ENCODE peak calls at places on chromosomes 4 and X, in seven cellular contexts. J, F, S, Q, W, A and V are unnamed samples.

GRCh38 chrX:70452143-70452733 is 7.6 kb downstream of the DLG3 start:
- DNase-seq in S (peak; percentile 46), W (peak; percentile 57), F (peak; percentile 67), J (peak; percentile 59), A (peak; percentile 39), Q (peak; percentile 24), V (peak; percentile 58)

GRCh38 chrX:12978205-12979010 is 3.5 kb downstream of the TMSB4X start:
- DNase-seq in F (peak; percentile 37), A (no peak), S (no peak), Q (peak; percentile 33), J (peak; percentile 75), W (peak; percentile 35), V (peak; percentile 88)

GRCh38 chr4:72352746-72353145 is 216.3 kb downstream of the ADAMTS3 start:
- DNase-seq in F (no peak), W (no peak), A (no peak), Q (no peak), S (no peak), J (no peak), V (no peak)

GRCh38 chrX:153642313-153642654 is 4.7 kb upstream of the DUSP9 start:
- DNase-seq in A (no peak), Q (no peak), J (peak; percentile 74), F (no peak), W (no peak), S (no peak), V (peak; percentile 47)

GRCh38 chr4:4673070-4673469 is 131.2 kb upstream of the STX18 start:
- DNase-seq in A (no peak), F (no peak), J (peak; percentile 87), S (no peak), W (no peak), Q (no peak), V (peak; percentile 62)

GRCh38 chrX:118356154-118356701 is 10.3 kb downstream of the WDR44 start:
- DNase-seq in J (no peak), W (no peak), Q (no peak), S (no peak), A (no peak), F (no peak), V (no peak)

GRCh38 chrX:49884290-49884862 is 5.1 kb downstream of the USP27X start:
- DNase-seq in F (peak; percentile 39), A (peak; percentile 30), S (peak; percentile 59), J (peak; percentile 53), W (peak; percentile 59), Q (no peak), V (peak; percentile 70)

GRCh38 chr4:157576671-157577070 is 356.1 kb downstream of the GRIA2 start:
- DNase-seq in W (no peak), A (no peak), F (no peak), Q (no peak), S (no peak), J (no peak), V (peak; percentile 73)

GRCh38 chrX:72101597-72102037 is 30.1 kb downstream of the RTL5 start:
- DNase-seq in F (no peak), A (no peak), Q (no peak), S (no peak), J (peak; percentile 41), W (no peak), V (no peak)

GRCh38 chrX:131703646-131704045 is 159.8 kb downstream of the OR13H1 start:
- DNase-seq in A (no peak), S (no peak), W (no peak), J (no peak), F (peak; percentile 28), Q (no peak), V (no peak)

GRCh38 chr4:7777017-7777710 is 162.5 kb downstream of the AFAP1 start:
- DNase-seq in J (no peak), F (no peak), W (no peak), S (no peak), Q (no peak), A (no peak), V (no peak)

GRCh38 chr4:7337196-7338058 is 97.3 kb downstream of the PSAPL1 start:
- DNase-seq in F (no peak), J (no peak), Q (no peak), A (no peak), S (no peak), W (no peak), V (no peak)

GRCh38 chr4:144709793-144710525 is 64.0 kb downstream of the HHIP start:
- DNase-seq in A (no peak), J (no peak), S (no peak), F (no peak), W (no peak), Q (peak; percentile 40), V (peak; percentile 41)

GRCh38 chrX:40878821-40879571 is 143.7 kb upstream of the MED14 start:
- DNase-seq in J (peak; percentile 13), Q (no peak), F (no peak), W (no peak), A (no peak), S (no peak), V (no peak)

GRCh38 chr4:182449186-182449880 is 206.1 kb downstream of the TENM3 start:
- DNase-seq in F (no peak), S (no peak), J (peak; percentile 87), A (no peak), W (no peak), Q (no peak), V (no peak)

GRCh38 chrX:22800360-22800759 is 199.4 kb upstream of the DDX53 start:
- DNase-seq in Q (no peak), J (no peak), A (no peak), S (no peak), F (no peak), W (peak; percentile 4), V (peak; percentile 92)

GRCh38 chr4:181007751-181008150 is 1235.5 kb upstream of the TENM3 start:
- DNase-seq in J (no peak), F (no peak), S (no peak), Q (no peak), A (no peak), W (no peak), V (no peak)

GRCh38 chrX:64176876-64177275 is 28.6 kb downstream of the AMER1 start:
- DNase-seq in Q (no peak), A (peak; percentile 3), F (no peak), J (no peak), S (no peak), W (no peak), V (no peak)
- H3K9me3 ChIP-seq in Q (no peaks in the 10 kb centered on the region), A (no peaks in the 10 kb centered on the region), F (no peaks in the 10 kb centered on the region), J (no peaks in the 10 kb centered on the region), S (no peaks in the 10 kb centered on the region), W (no peaks in the 10 kb centered on the region), V (no peaks in the 10 kb centered on the region)

DNA sequence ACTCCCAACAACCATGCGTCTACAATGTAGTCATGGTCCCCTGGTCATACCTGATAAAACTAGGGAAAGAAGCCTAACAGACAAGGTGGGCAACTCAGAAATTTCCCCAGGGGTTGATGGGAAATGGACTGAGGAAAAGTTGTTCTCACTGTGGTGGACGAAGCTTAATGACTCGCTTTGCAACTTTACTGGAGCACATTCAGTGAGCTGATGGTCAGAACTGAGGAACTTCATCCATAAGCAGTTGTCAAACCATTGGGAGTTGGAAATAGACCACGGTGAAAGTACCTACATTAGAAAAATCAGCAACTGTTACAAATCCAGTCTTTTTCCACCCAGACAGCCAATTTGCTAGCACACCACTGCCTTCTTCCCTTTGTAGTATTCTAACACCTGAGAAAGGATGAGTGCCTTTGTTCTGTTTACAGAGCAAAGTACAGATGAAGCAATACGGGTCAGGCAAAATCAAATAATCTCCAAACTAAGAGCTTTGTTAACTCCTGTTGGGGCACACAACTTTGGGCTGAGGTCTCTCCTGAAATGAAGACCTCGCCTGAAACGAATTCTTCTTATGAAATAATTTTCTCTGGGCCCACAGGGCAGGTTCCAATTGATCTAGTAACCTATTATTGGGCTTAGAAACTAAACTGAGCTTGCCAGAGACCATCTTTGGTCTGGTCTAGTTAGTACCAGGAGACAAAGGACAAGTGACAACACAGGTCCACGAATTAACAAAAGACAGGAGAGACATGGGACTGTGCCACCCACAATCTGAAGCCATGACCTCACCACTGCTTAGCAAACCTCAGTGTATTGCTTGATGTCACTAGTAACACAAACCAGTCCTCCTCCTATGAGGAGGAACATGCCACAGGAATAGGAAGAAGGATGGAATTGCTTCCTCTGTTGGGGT is 58.9 kb upstream of the NFKB1 start:
- DNase-seq in Q (no peak), A (no peak), W (no peak), F (no peak), S (no peak), J (no peak), V (no peak)
- H3K27ac ChIP-seq in Q (no peak overlapping the region), A (no peak overlapping the region), W (no peak overlapping the region), F (no peak overlapping the region), S (no peak overlapping the region), J (no peak overlapping the region), V (no peak overlapping the region)

GRCh38 chr4:173301518-173302201 is 32.5 kb downstream of the HMGB2 start:
- DNase-seq in S (no peak), F (no peak), A (no peak), W (no peak), J (peak; percentile 38), Q (no peak), V (peak; percentile 37)
- H3K36me3 ChIP-seq in S (no peaks in the 10 kb centered on the region), F (no peaks in the 10 kb centered on the region), A (no peaks in the 10 kb centered on the region), W (peaks cover 28% of the 10 kb centered on the region), J (peaks cover 18% of the 10 kb centered on the region), Q (no peaks in the 10 kb centered on the region), V (no peaks in the 10 kb centered on the region)

DNA sequence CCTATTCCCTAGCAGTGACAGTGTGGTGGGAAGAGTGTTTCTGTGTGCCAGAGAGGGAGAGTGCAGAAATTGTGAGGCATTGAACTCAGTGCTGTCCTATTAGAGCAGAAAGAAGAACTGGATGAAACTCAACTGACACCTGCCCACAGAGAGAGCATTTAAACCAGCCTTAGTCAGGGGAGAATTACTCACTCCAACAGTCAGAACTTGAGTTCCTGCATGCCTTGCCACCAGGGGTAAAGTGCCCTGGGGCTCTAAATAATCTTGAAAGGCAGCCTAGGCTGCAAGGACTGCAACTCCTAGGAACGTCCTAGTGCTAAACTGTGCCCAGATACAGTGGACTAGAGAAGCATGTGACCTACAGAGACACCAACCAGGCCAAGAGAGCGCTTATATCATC is 12.8 kb downstream of the CYSLTR1 start:
- DNase-seq in F (no peak), W (no peak), A (no peak), Q (no peak), J (no peak), S (no peak), V (no peak)
- H3K9me3 ChIP-seq in F (no peaks in the 10 kb centered on the region), W (no peaks in the 10 kb centered on the region), A (no peaks in the 10 kb centered on the region), Q (no peaks in the 10 kb centered on the region), J (no peaks in the 10 kb centered on the region), S (no peaks in the 10 kb centered on the region), V (no peaks in the 10 kb centered on the region)

DNA sequence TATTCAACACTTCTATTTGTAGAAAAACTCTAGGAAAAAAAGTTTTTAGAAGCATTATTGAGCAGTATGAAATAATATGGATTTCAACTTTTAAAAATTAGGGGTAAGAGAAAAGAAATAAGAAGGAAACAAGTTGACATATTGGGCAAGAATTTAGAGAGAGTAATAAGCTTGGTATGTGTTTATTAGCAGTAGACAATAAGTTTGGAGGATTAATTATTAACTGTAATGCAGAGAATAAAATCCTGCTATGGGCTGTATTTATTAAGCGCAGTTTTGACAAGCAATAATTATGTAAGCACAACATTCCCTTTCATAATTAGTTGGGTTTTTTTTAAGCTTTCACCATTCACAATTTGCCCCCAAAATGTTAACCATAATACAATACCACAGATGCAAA is 162.7 kb upstream of the SLC7A11 start:
- DNase-seq in F (no peak), J (no peak), Q (no peak), S (no peak), W (no peak), A (no peak), V (no peak)
- H3K27ac ChIP-seq in F (no peak overlapping the region), J (no peak overlapping the region), Q (no peak overlapping the region), S (no peak overlapping the region), W (no peak overlapping the region), A (no peak overlapping the region), V (peak overlapping the region; percentile 70)

GRCh38 chr4:2953496-2953895 is 9.7 kb downstream of the NOP14 start:
- DNase-seq in F (no peak), S (no peak), W (no peak), A (no peak), J (no peak), Q (no peak), V (no peak)
- H3K36me3 ChIP-seq in F (no peaks in the 10 kb centered on the region), S (peaks cover 91% of the 10 kb centered on the region), W (peaks cover 93% of the 10 kb centered on the region), A (peaks cover 4% of the 10 kb centered on the region), J (peaks cover 14% of the 10 kb centered on the region), Q (peaks cover 7% of the 10 kb centered on the region), V (peaks cover 54% of the 10 kb centered on the region)